ENCODE peak calls at places on chromosomes 4 and X, in ten cellular contexts. D, W, H, O, K, I, A, Y, Z and N are unnamed samples.

GRCh38 chr4:156294577-156294976 is 340.9 kb upstream of the CTSO start:
- DNase-seq in D (peak), W (peak), H (peak), O (no peak), K (peak), I (no peak), A (no peak), Y (no peak), Z (peak), N (peak)

GRCh38 chrX:110061138-110061537 is 58.2 kb downstream of the TMEM164 start:
- DNase-seq in D (no peak), W (no peak), H (no peak), O (no peak), K (peak), I (no peak), A (no peak), Y (no peak), Z (no peak), N (no peak)

GRCh38 chr4:929970-930625 is 2.0 kb downstream of the GAK start:
- DNase-seq in D (no peak), W (no peak), H (no peak), O (no peak), K (no peak), I (no peak), A (no peak), Y (no peak), Z (no peak), N (no peak)

GRCh38 chr4:184355111-184355604 is 119.2 kb downstream of the IRF2 start:
- DNase-seq in D (no peak), W (no peak), H (peak), O (no peak), K (no peak), I (peak), A (peak), Y (no peak), Z (no peak), N (no peak)

GRCh38 chr4:172962564-172963353 is 205.9 kb upstream of the GALNT7 start:
- DNase-seq in D (peak), W (no peak), H (no peak), O (peak), K (peak), I (no peak), A (no peak), Y (no peak), Z (no peak), N (no peak)

GRCh38 chr4:53721276-53721675 is 130.0 kb upstream of the LNX1 start:
- DNase-seq in D (no peak), W (no peak), H (no peak), O (no peak), K (no peak), I (no peak), A (no peak), Y (no peak), Z (no peak), N (no peak)

GRCh38 chr4:24753519-24753918 is 41.9 kb upstream of the SOD3 start:
- DNase-seq in D (no peak), W (no peak), H (no peak), O (peak), K (no peak), I (no peak), A (no peak), Y (no peak), Z (no peak), N (no peak)

GRCh38 chrX:48474127-48474526 is 1.9 kb upstream of the FTSJ1 start:
- DNase-seq in D (no peak), W (no peak), H (no peak), O (no peak), K (no peak), I (no peak), A (no peak), Y (no peak), Z (no peak), N (no peak)

GRCh38 chr4:53804719-53805118 is 213.4 kb upstream of the LNX1 start:
- DNase-seq in D (peak), W (peak), H (peak), O (no peak), K (peak), I (no peak), A (no peak), Y (no peak), Z (no peak), N (peak)

GRCh38 chr4:152281822-152282221 is 254.1 kb downstream of the FBXW7 start:
- DNase-seq in D (no peak), W (no peak), H (no peak), O (no peak), K (no peak), I (peak), A (no peak), Y (no peak), Z (no peak), N (no peak)

GRCh38 chr4:24279911-24280375 is 304.4 kb downstream of the DHX15 start:
- DNase-seq in D (no peak), W (no peak), H (no peak), O (no peak), K (no peak), I (no peak), A (no peak), Y (no peak), Z (no peak), N (no peak)

GRCh38 chr4:55468724-55469123 is 73.0 kb downstream of the TMEM165 start:
- DNase-seq in D (no peak), W (no peak), H (no peak), O (no peak), K (no peak), I (no peak), A (no peak), Y (no peak), Z (no peak), N (no peak)

GRCh38 chr4:79027656-79028055 is 88.4 kb upstream of the PAQR3 start:
- DNase-seq in D (no peak), W (no peak), H (no peak), O (no peak), K (no peak), I (no peak), A (no peak), Y (no peak), Z (no peak), N (no peak)

GRCh38 chr4:40587826-40588225 is 41.8 kb downstream of the RBM47 start:
- DNase-seq in D (no peak), W (no peak), H (no peak), O (no peak), K (no peak), I (no peak), A (no peak), Y (no peak), Z (no peak), N (no peak)

GRCh38 chr4:89528525-89529133 is 221.0 kb upstream of the GPRIN3 start:
- DNase-seq in D (no peak), W (no peak), H (no peak), O (no peak), K (no peak), I (peak), A (no peak), Y (no peak), Z (no peak), N (no peak)

GRCh38 chrX:74788545-74789086 is 136.6 kb downstream of the NEXMIF start:
- DNase-seq in D (no peak), W (no peak), H (no peak), O (no peak), K (peak), I (no peak), A (no peak), Y (no peak), Z (no peak), N (no peak)

GRCh38 chr4:130336585-130337217 is 1240.7 kb downstream of the C4orf33 start:
- DNase-seq in D (no peak), W (peak), H (peak), O (no peak), K (peak), I (no peak), A (no peak), Y (no peak), Z (no peak), N (no peak)

GRCh38 chr4:893276-893994 is 38.7 kb downstream of the GAK start:
- DNase-seq in D (no peak), W (no peak), H (no peak), O (no peak), K (no peak), I (no peak), A (no peak), Y (no peak), Z (no peak), N (no peak)

GRCh38 chr4:80321776-80322175 is 13.8 kb upstream of the CFAP299 start:
- DNase-seq in D (no peak), W (no peak), H (no peak), O (no peak), K (no peak), I (no peak), A (no peak), Y (no peak), Z (no peak), N (no peak)

GRCh38 chrX:151984328-151984727 is 9.9 kb upstream of the GABRE start:
- DNase-seq in D (no peak), W (no peak), H (no peak), O (no peak), K (no peak), I (no peak), A (no peak), Y (no peak), Z (no peak), N (no peak)

GRCh38 chrX:113741744-113742143 is 842.1 kb upstream of the HTR2C start:
- DNase-seq in D (no peak), W (peak), H (no peak), O (no peak), K (peak), I (no peak), A (no peak), Y (no peak), Z (no peak), N (no peak)

GRCh38 chrX:119895843-119896326 is at the start of gene AKAP14:
- DNase-seq in D (no peak), W (peak), H (no peak), O (no peak), K (no peak), I (no peak), A (no peak), Y (no peak), Z (no peak), N (no peak)

GRCh38 chr4:75547647-75548387 is 8.0 kb upstream of the ODAPH start:
- DNase-seq in D (no peak), W (no peak), H (peak), O (no peak), K (no peak), I (no peak), A (no peak), Y (no peak), Z (no peak), N (no peak)